ENCODE peak calls at places on chromosome 17, in six cellular contexts. Z, F, M, S, N and V are unnamed samples.

GRCh38 chr17:17497065-17497844 is 1.1 kb upstream of the RASD1 start:
- ATAC-seq in Z (no peak), F (no peak), M (no peak), S (no peak), N (no peak), V (no peak)

GRCh38 chr17:34859652-34860051 is 101.6 kb downstream of the CCT6B start:
- ATAC-seq in Z (no peak), F (no peak), M (no peak), S (no peak), N (no peak), V (no peak)

GRCh38 chr17:78888911-78889496 is 14.0 kb downstream of the CEP295NL start:
- ATAC-seq in Z (no peak), F (no peak), M (no peak), S (no peak), N (no peak), V (peak; percentile 61)

GRCh38 chr17:49616086-49616485 is 40.4 kb downstream of the NXPH3 start:
- ATAC-seq in Z (no peak), F (no peak), M (no peak), S (no peak), N (no peak), V (no peak)

GRCh38 chr17:67554634-67555033 is 163.1 kb upstream of the NOL11 start:
- ATAC-seq in Z (no peak), F (no peak), M (no peak), S (no peak), N (no peak), V (no peak)

GRCh38 chr17:37392024-37392590 is 14.5 kb downstream of the ACACA start:
- ATAC-seq in Z (no peak), F (peak; percentile 41), M (peak; percentile 41), S (peak; percentile 51), N (peak; percentile 38), V (peak; percentile 64)

GRCh38 chr17:43367588-43368242 is 31.1 kb upstream of the ARL4D start:
- ATAC-seq in Z (peak; percentile 49), F (peak; percentile 1), M (peak; percentile 3), S (peak; percentile 69), N (peak; percentile 41), V (peak; percentile 66)

GRCh38 chr17:51355314-51356083 is 95.2 kb downstream of the UTP18 start:
- ATAC-seq in Z (no peak), F (no peak), M (no peak), S (peak; percentile 62), N (peak; percentile 42), V (no peak)

GRCh38 chr17:58338454-58338841 is 9.9 kb upstream of the TSPOAP1 start:
- ATAC-seq in Z (peak; percentile 0), F (peak; percentile 22), M (peak; percentile 5), S (peak; percentile 28), N (no peak), V (peak; percentile 1)

GRCh38 chr17:50731575-50732460 is 12.4 kb downstream of the LUC7L3 start:
- ATAC-seq in Z (peak; percentile 64), F (no peak), M (peak; percentile 16), S (no peak), N (no peak), V (no peak)

GRCh38 chr17:44374306-44375195 is 10.9 kb upstream of the FAM171A2 start:
- ATAC-seq in Z (no peak), F (peak; percentile 59), M (peak; percentile 71), S (peak; percentile 15), N (no peak), V (peak; percentile 34)

GRCh38 chr17:6940186-6940649 is 55.6 kb upstream of the ALOX12 start:
- ATAC-seq in Z (no peak), F (no peak), M (no peak), S (peak; percentile 63), N (no peak), V (no peak)

GRCh38 chr17:62755139-62755851 is 52.8 kb downstream of the MARCHF10 start:
- ATAC-seq in Z (no peak), F (peak; percentile 38), M (no peak), S (peak; percentile 39), N (no peak), V (no peak)

GRCh38 chr17:78416791-78417530 is 38.5 kb downstream of the PGS1 start:
- ATAC-seq in Z (no peak), F (peak; percentile 70), M (peak; percentile 62), S (peak; percentile 63), N (no peak), V (no peak)